ENCODE peak calls at places on chromosomes 7 and 10, in six cellular contexts. One of them, this sample, is unnamed.

GRCh38 chr10:96833220-96834001 is 1.3 kb downstream of the LCOR start:
- DNase-seq in A673: peak
- DNase-seq in LNCaP clone FGC: no peak
- DNase-seq in activated naive CD4-positive, alpha-beta T cell: no peak
- DNase-seq in uterus: peak
- DNase-seq in activated T-helper 9 cell treated with anti-CD3 and anti-CD28 coated beads, Interleukin-2, amount 50 U/mL, for 16 hours: no peak
- DNase-seq in this sample: peak

GRCh38 chr10:6416892-6417512 is 163.1 kb downstream of the PRKCQ start:
- DNase-seq in A673: peak
- DNase-seq in LNCaP clone FGC: no peak
- DNase-seq in activated naive CD4-positive, alpha-beta T cell: no peak
- DNase-seq in uterus: no peak
- DNase-seq in activated T-helper 9 cell treated with anti-CD3 and anti-CD28 coated beads, Interleukin-2, amount 50 U/mL, for 16 hours: no peak
- DNase-seq in this sample: no peak

GRCh38 chr7:68258569-68258968 is 1261.9 kb downstream of the TYW1 start:
- DNase-seq in A673: peak
- DNase-seq in LNCaP clone FGC: no peak
- DNase-seq in activated naive CD4-positive, alpha-beta T cell: no peak
- DNase-seq in uterus: no peak
- DNase-seq in activated T-helper 9 cell treated with anti-CD3 and anti-CD28 coated beads, Interleukin-2, amount 50 U/mL, for 16 hours: no peak
- DNase-seq in this sample: no peak

GRCh38 chr7:114944742-114945625 is 23.1 kb downstream of the MDFIC start:
- DNase-seq in A673: no peak
- DNase-seq in LNCaP clone FGC: no peak
- DNase-seq in activated naive CD4-positive, alpha-beta T cell: no peak
- DNase-seq in uterus: peak
- DNase-seq in activated T-helper 9 cell treated with anti-CD3 and anti-CD28 coated beads, Interleukin-2, amount 50 U/mL, for 16 hours: no peak
- DNase-seq in this sample: peak

GRCh38 chr10:12835709-12836108 is 165.8 kb downstream of the CCDC3 start:
- DNase-seq in A673: no peak
- DNase-seq in LNCaP clone FGC: no peak
- DNase-seq in activated naive CD4-positive, alpha-beta T cell: no peak
- DNase-seq in uterus: no peak
- DNase-seq in activated T-helper 9 cell treated with anti-CD3 and anti-CD28 coated beads, Interleukin-2, amount 50 U/mL, for 16 hours: no peak
- DNase-seq in this sample: no peak

GRCh38 chr7:21338728-21339164 is 89.1 kb upstream of the SP4 start:
- DNase-seq in A673: no peak
- DNase-seq in LNCaP clone FGC: no peak
- DNase-seq in activated naive CD4-positive, alpha-beta T cell: no peak
- DNase-seq in uterus: no peak
- DNase-seq in activated T-helper 9 cell treated with anti-CD3 and anti-CD28 coated beads, Interleukin-2, amount 50 U/mL, for 16 hours: peak
- DNase-seq in this sample: no peak

GRCh38 chr7:216360-217300 is 24.3 kb downstream of the FAM20C start:
- DNase-seq in A673: no peak
- DNase-seq in LNCaP clone FGC: no peak
- DNase-seq in activated naive CD4-positive, alpha-beta T cell: no peak
- DNase-seq in uterus: peak
- DNase-seq in activated T-helper 9 cell treated with anti-CD3 and anti-CD28 coated beads, Interleukin-2, amount 50 U/mL, for 16 hours: no peak
- DNase-seq in this sample: peak

GRCh38 chr7:7913506-7913905 is 55.1 kb upstream of the GLCCI1 start:
- DNase-seq in A673: no peak
- DNase-seq in LNCaP clone FGC: peak
- DNase-seq in activated naive CD4-positive, alpha-beta T cell: no peak
- DNase-seq in uterus: no peak
- DNase-seq in activated T-helper 9 cell treated with anti-CD3 and anti-CD28 coated beads, Interleukin-2, amount 50 U/mL, for 16 hours: no peak
- DNase-seq in this sample: no peak

GRCh38 chr7:28658392-28658791 is 246.1 kb downstream of the CREB5 start:
- DNase-seq in A673: no peak
- DNase-seq in LNCaP clone FGC: no peak
- DNase-seq in activated naive CD4-positive, alpha-beta T cell: no peak
- DNase-seq in uterus: no peak
- DNase-seq in activated T-helper 9 cell treated with anti-CD3 and anti-CD28 coated beads, Interleukin-2, amount 50 U/mL, for 16 hours: no peak
- DNase-seq in this sample: no peak

GRCh38 chr7:20596653-20597052 is 18.8 kb upstream of the ABCB5 start:
- DNase-seq in A673: peak
- DNase-seq in LNCaP clone FGC: no peak
- DNase-seq in activated naive CD4-positive, alpha-beta T cell: no peak
- DNase-seq in uterus: no peak
- DNase-seq in activated T-helper 9 cell treated with anti-CD3 and anti-CD28 coated beads, Interleukin-2, amount 50 U/mL, for 16 hours: no peak
- DNase-seq in this sample: no peak

GRCh38 chr7:7569113-7569527 is 2.4 kb downstream of the MIOS start:
- DNase-seq in A673: no peak
- DNase-seq in LNCaP clone FGC: no peak
- DNase-seq in activated naive CD4-positive, alpha-beta T cell: no peak
- DNase-seq in uterus: no peak
- DNase-seq in activated T-helper 9 cell treated with anti-CD3 and anti-CD28 coated beads, Interleukin-2, amount 50 U/mL, for 16 hours: no peak
- DNase-seq in this sample: no peak

GRCh38 chr7:135510603-135511183 is 791 bp upstream of the CNOT4 start:
- DNase-seq in A673: peak
- DNase-seq in LNCaP clone FGC: no peak
- DNase-seq in activated naive CD4-positive, alpha-beta T cell: no peak
- DNase-seq in uterus: no peak
- DNase-seq in activated T-helper 9 cell treated with anti-CD3 and anti-CD28 coated beads, Interleukin-2, amount 50 U/mL, for 16 hours: no peak
- DNase-seq in this sample: no peak

GRCh38 chr7:77467453-77467852 is 51.3 kb upstream of the GSAP start:
- DNase-seq in A673: no peak
- DNase-seq in LNCaP clone FGC: no peak
- DNase-seq in activated naive CD4-positive, alpha-beta T cell: no peak
- DNase-seq in uterus: no peak
- DNase-seq in activated T-helper 9 cell treated with anti-CD3 and anti-CD28 coated beads, Interleukin-2, amount 50 U/mL, for 16 hours: no peak
- DNase-seq in this sample: no peak

GRCh38 chr10:49594594-49594993 is 15.5 kb upstream of the SLC18A3 start:
- DNase-seq in A673: peak
- DNase-seq in LNCaP clone FGC: peak
- DNase-seq in activated naive CD4-positive, alpha-beta T cell: no peak
- DNase-seq in uterus: no peak
- DNase-seq in activated T-helper 9 cell treated with anti-CD3 and anti-CD28 coated beads, Interleukin-2, amount 50 U/mL, for 16 hours: no peak
- DNase-seq in this sample: no peak

GRCh38 chr10:69578508-69578991 is 5.3 kb upstream of the NEUROG3 start:
- DNase-seq in A673: no peak
- DNase-seq in LNCaP clone FGC: no peak
- DNase-seq in activated naive CD4-positive, alpha-beta T cell: no peak
- DNase-seq in uterus: no peak
- DNase-seq in activated T-helper 9 cell treated with anti-CD3 and anti-CD28 coated beads, Interleukin-2, amount 50 U/mL, for 16 hours: no peak
- DNase-seq in this sample: no peak

GRCh38 chr10:89887830-89888229 is 186.4 kb downstream of the KIF20B start:
- DNase-seq in A673: no peak
- DNase-seq in LNCaP clone FGC: no peak
- DNase-seq in activated naive CD4-positive, alpha-beta T cell: no peak
- DNase-seq in uterus: no peak
- DNase-seq in activated T-helper 9 cell treated with anti-CD3 and anti-CD28 coated beads, Interleukin-2, amount 50 U/mL, for 16 hours: no peak
- DNase-seq in this sample: no peak

GRCh38 chr7:151455690-151456089 is 15.7 kb upstream of the CRYGN start:
- DNase-seq in A673: no peak
- DNase-seq in LNCaP clone FGC: no peak
- DNase-seq in activated naive CD4-positive, alpha-beta T cell: no peak
- DNase-seq in uterus: no peak
- DNase-seq in activated T-helper 9 cell treated with anti-CD3 and anti-CD28 coated beads, Interleukin-2, amount 50 U/mL, for 16 hours: no peak
- DNase-seq in this sample: no peak

GRCh38 chr7:70728873-70729552 is 402.9 kb upstream of the GALNT17 start:
- DNase-seq in A673: peak
- DNase-seq in LNCaP clone FGC: no peak
- DNase-seq in activated naive CD4-positive, alpha-beta T cell: no peak
- DNase-seq in uterus: no peak
- DNase-seq in activated T-helper 9 cell treated with anti-CD3 and anti-CD28 coated beads, Interleukin-2, amount 50 U/mL, for 16 hours: no peak
- DNase-seq in this sample: no peak

GRCh38 chr7:194996-195829 is 2.8 kb downstream of the FAM20C start:
- DNase-seq in A673: peak
- DNase-seq in LNCaP clone FGC: no peak
- DNase-seq in activated naive CD4-positive, alpha-beta T cell: no peak
- DNase-seq in uterus: no peak
- DNase-seq in activated T-helper 9 cell treated with anti-CD3 and anti-CD28 coated beads, Interleukin-2, amount 50 U/mL, for 16 hours: no peak
- DNase-seq in this sample: no peak

GRCh38 chr10:110843031-110843430 is 28.7 kb upstream of the PDCD4 start:
- DNase-seq in A673: peak
- DNase-seq in LNCaP clone FGC: no peak
- DNase-seq in activated naive CD4-positive, alpha-beta T cell: no peak
- DNase-seq in uterus: no peak
- DNase-seq in activated T-helper 9 cell treated with anti-CD3 and anti-CD28 coated beads, Interleukin-2, amount 50 U/mL, for 16 hours: peak
- DNase-seq in this sample: no peak

GRCh38 chr10:33341638-33342037 is 7.2 kb upstream of the NRP1 start:
- DNase-seq in A673: no peak
- DNase-seq in LNCaP clone FGC: no peak
- DNase-seq in activated naive CD4-positive, alpha-beta T cell: no peak
- DNase-seq in uterus: no peak
- DNase-seq in activated T-helper 9 cell treated with anti-CD3 and anti-CD28 coated beads, Interleukin-2, amount 50 U/mL, for 16 hours: no peak
- DNase-seq in this sample: no peak

GRCh38 chr7:17408245-17408903 is 109.9 kb downstream of the AHR start:
- DNase-seq in A673: no peak
- DNase-seq in LNCaP clone FGC: no peak
- DNase-seq in activated naive CD4-positive, alpha-beta T cell: no peak
- DNase-seq in uterus: no peak
- DNase-seq in activated T-helper 9 cell treated with anti-CD3 and anti-CD28 coated beads, Interleukin-2, amount 50 U/mL, for 16 hours: no peak
- DNase-seq in this sample: no peak

GRCh38 chr7:43658718-43659548 is 70.4 kb downstream of the COA1 start:
- DNase-seq in A673: no peak
- DNase-seq in LNCaP clone FGC: no peak
- DNase-seq in activated naive CD4-positive, alpha-beta T cell: no peak
- DNase-seq in uterus: no peak
- DNase-seq in activated T-helper 9 cell treated with anti-CD3 and anti-CD28 coated beads, Interleukin-2, amount 50 U/mL, for 16 hours: no peak
- DNase-seq in this sample: no peak

GRCh38 chr7:17855202-17855601 is 85.1 kb downstream of the SNX13 start:
- DNase-seq in A673: no peak
- DNase-seq in LNCaP clone FGC: no peak
- DNase-seq in activated naive CD4-positive, alpha-beta T cell: no peak
- DNase-seq in uterus: no peak
- DNase-seq in activated T-helper 9 cell treated with anti-CD3 and anti-CD28 coated beads, Interleukin-2, amount 50 U/mL, for 16 hours: no peak
- DNase-seq in this sample: no peak

This sample was measured in Right ventricle myocardium superior.